ENCODE peak calls at places on chromosomes 4 and X, in four cellular contexts. J, O, V and D are unnamed samples.

GRCh38 chr4:153067376-153067775 is 131.3 kb downstream of the FHDC1 start:
- DNase-seq in J (no peak), O (peak), V (peak), D (no peak)

GRCh38 chr4:5631352-5632042 is 76.9 kb downstream of the EVC2 start:
- DNase-seq in J (no peak), O (no peak), V (no peak), D (no peak)

GRCh38 chrX:140337263-140337662 is 167.6 kb downstream of the SOX3 start:
- DNase-seq in J (no peak), O (no peak), V (no peak), D (no peak)

GRCh38 chr4:144507309-144508101 is 138.5 kb upstream of the HHIP start:
- DNase-seq in J (no peak), O (peak), V (no peak), D (no peak)

GRCh38 chr4:1806223-1806564 is 13.1 kb downstream of the FGFR3 start:
- DNase-seq in J (no peak), O (no peak), V (no peak), D (no peak)

GRCh38 chr4:74114234-74114633 is 15.2 kb upstream of the CXCL2 start:
- DNase-seq in J (no peak), O (peak), V (peak), D (no peak)

GRCh38 chr4:60657802-60658201 is 542.3 kb upstream of the ADGRL3 start:
- DNase-seq in J (no peak), O (peak), V (peak), D (no peak)

GRCh38 chrX:129540725-129541184 is 696 bp downstream of the OCRL start:
- DNase-seq in J (no peak), O (no peak), V (no peak), D (no peak)

GRCh38 chr4:108794136-108794535 is 31.3 kb upstream of the ETNPPL start:
- DNase-seq in J (no peak), O (peak), V (peak), D (no peak)

GRCh38 chrX:37830371-37830770 is 17.0 kb downstream of the DYNLT3 start:
- DNase-seq in J (no peak), O (peak), V (peak), D (no peak)

GRCh38 chr4:95499176-95499760 is 49.5 kb downstream of the UNC5C start:
- DNase-seq in J (no peak), O (no peak), V (no peak), D (no peak)

GRCh38 chrX:57565198-57565597 is 26.6 kb upstream of the ZXDB start:
- DNase-seq in J (no peak), O (no peak), V (no peak), D (no peak)

GRCh38 chr4:41507292-41507933 is 30.5 kb upstream of the LIMCH1 start:
- DNase-seq in J (no peak), O (no peak), V (no peak), D (no peak)

GRCh38 chr4:176920694-176921093 is 128.0 kb upstream of the VEGFC start:
- DNase-seq in J (no peak), O (peak), V (peak), D (no peak)

GRCh38 chr4:93825551-93826216 is 2.9 kb upstream of the ATOH1 start:
- DNase-seq in J (no peak), O (no peak), V (no peak), D (no peak)

GRCh38 chr4:57442834-57443291 is 332.7 kb upstream of the IGFBP7 start:
- DNase-seq in J (peak), O (peak), V (peak), D (peak)

GRCh38 chrX:32987139-32987538 is 224.2 kb downstream of the DMD start:
- DNase-seq in J (peak), O (no peak), V (no peak), D (no peak)

GRCh38 chr4:3413675-3414420 is 27.9 kb upstream of the HGFAC start:
- DNase-seq in J (no peak), O (no peak), V (no peak), D (no peak)

GRCh38 chrX:102651242-102651967 is at the start of gene GPRASP1:
- DNase-seq in J (no peak), O (peak), V (peak), D (peak)

GRCh38 chrX:141760761-141761160 is 62.2 kb upstream of the SPANXD start:
- DNase-seq in J (no peak), O (peak), V (no peak), D (no peak)

GRCh38 chr4:156763511-156763910 is 208.1 kb downstream of the PDGFC start:
- DNase-seq in J (no peak), O (peak), V (no peak), D (no peak)

DNA sequence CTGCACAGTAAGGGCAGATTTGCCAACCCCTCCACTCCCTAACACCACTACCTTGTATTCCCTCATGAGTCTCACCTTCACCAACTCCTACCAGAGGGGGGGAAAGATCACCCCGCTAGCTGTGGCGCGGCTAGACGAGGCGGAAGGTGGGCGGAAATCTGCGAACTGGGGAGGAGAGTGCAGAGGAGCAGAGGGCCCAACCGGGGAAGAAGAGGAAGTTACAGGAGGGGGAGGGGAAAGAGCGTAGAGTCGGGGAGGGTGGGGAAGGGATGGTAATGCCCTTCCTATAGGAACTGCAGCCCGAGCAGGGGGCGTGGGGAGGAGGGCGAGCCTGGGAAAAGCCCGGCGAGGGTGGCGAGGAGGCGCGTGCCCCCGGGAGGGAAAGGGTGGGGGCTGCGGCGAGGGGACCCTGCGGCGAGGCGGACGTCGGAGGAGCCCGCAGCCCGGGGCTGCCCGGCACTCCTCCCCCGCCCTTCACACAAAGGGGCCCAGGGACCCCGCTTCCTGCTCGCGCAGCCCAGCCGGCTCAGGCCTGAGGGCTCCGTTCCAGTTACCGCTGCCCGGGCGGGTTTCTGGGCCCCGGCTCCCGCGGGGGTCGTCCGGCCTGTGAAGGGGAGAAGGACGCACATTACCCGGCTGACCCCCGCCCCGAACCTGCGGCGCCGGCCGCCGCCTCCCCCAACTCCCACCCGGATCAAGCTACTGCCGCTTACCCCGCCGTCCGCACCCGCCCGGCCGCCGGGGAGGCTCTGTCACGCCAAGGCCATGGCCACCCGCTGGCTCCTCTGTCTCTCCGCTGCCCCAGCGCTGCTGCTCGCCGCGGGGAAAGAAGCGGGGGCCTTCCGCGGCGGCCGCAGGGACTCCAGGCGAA is 1.8 kb downstream of the RAP2C start:
- DNase-seq in J (peak), O (peak), V (peak), D (peak)
- H2BK15ac ChIP-seq in J (no peak), O (no peak), V (peak), D (no peak)

GRCh38 chrX:63350979-63351616 is at the start of gene SPIN4:
- DNase-seq in J (peak), O (peak), V (peak), D (peak)

GRCh38 chrX:63349307-63349706 is 1.8 kb downstream of the SPIN4 start:
- DNase-seq in J (no peak), O (no peak), V (no peak), D (no peak)

GRCh38 chrX:63354484-63354883 is 3.4 kb upstream of the SPIN4 start:
- DNase-seq in J (no peak), O (no peak), V (no peak), D (no peak)

GRCh38 chrX:63350551-63350950 is 581 bp downstream of the SPIN4 start:
- DNase-seq in J (no peak), O (no peak), V (peak), D (no peak)
- H3K14ac ChIP-seq in J (no peak), O (peak), V (no peak), D (no peak)

GRCh38 chrX:49853661-49854060 is 24.6 kb downstream of the PAGE4 start:
- DNase-seq in J (no peak), O (no peak), V (no peak), D (no peak)
- H3K4me3 ChIP-seq in J (no peak), O (no peak), V (no peak), D (no peak)

GRCh38 chr4:182537031-182537617 is 293.9 kb downstream of the TENM3 start:
- DNase-seq in J (no peak), O (no peak), V (no peak), D (no peak)
- H2BK15ac ChIP-seq in J (no peak), O (no peak), V (no peak), D (no peak)

GRCh38 chr4:7844247-7844991 is 95.2 kb downstream of the AFAP1 start:
- DNase-seq in J (peak), O (peak), V (peak), D (peak)

GRCh38 chr4:7841071-7841470 is 98.6 kb downstream of the AFAP1 start:
- DNase-seq in J (no peak), O (no peak), V (no peak), D (no peak)

GRCh38 chr4:7845493-7846124 is 94.1 kb downstream of the AFAP1 start:
- DNase-seq in J (no peak), O (no peak), V (no peak), D (no peak)

GRCh38 chr4:7842384-7843279 is 97.0 kb downstream of the AFAP1 start:
- DNase-seq in J (no peak), O (peak), V (peak), D (no peak)

GRCh38 chr4:7843831-7844230 is 95.8 kb downstream of the AFAP1 start:
- DNase-seq in J (no peak), O (no peak), V (no peak), D (no peak)
- H3K14ac ChIP-seq in J (no peak), O (peak), V (no peak), D (no peak)

GRCh38 chr4:118213101-118213500 is 139.7 kb downstream of the PRSS12 start:
- DNase-seq in J (no peak), O (no peak), V (no peak), D (no peak)
- H3K4me3 ChIP-seq in J (no peak), O (no peak), V (no peak), D (no peak)

GRCh38 chr4:112098841-112099240 is 46.4 kb upstream of the FAM241A start:
- DNase-seq in J (no peak), O (no peak), V (no peak), D (no peak)
- H2BK15ac ChIP-seq in J (no peak), O (no peak), V (no peak), D (no peak)

DNA sequence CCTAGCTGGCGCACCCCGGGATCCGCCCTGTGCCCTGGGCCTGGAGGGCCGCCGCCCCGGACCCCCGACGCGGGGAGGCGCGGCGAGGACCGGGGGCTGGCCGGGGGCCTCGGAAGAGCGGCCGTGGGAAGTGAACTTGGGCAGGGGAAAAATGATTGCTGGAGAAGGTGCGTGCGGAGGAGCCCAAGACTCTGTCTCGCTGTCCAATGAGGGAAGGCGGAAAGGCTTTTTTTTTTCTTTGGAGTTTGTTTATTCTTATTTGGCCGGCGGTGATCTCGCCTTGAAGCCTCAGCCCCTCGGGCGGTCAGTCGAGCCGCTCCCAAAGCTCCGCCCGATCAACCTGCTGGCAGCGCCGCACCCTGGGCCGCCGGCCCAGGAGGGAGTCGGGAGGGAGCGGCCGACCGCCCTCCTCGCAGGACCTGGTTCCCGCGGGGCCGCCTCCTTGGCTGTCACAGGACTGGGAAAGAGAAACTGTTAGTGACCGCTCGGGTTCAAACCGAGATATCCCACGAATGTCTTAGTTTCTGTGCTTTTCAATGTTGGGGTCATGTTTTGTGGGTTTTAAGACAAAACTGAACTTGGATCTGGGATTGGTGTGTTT is 2.5 kb downstream of the CPEB2 start:
- DNase-seq in J (no peak), O (peak), V (peak), D (peak)
- H3K14ac ChIP-seq in J (no peak), O (peak), V (peak), D (no peak)

DNA sequence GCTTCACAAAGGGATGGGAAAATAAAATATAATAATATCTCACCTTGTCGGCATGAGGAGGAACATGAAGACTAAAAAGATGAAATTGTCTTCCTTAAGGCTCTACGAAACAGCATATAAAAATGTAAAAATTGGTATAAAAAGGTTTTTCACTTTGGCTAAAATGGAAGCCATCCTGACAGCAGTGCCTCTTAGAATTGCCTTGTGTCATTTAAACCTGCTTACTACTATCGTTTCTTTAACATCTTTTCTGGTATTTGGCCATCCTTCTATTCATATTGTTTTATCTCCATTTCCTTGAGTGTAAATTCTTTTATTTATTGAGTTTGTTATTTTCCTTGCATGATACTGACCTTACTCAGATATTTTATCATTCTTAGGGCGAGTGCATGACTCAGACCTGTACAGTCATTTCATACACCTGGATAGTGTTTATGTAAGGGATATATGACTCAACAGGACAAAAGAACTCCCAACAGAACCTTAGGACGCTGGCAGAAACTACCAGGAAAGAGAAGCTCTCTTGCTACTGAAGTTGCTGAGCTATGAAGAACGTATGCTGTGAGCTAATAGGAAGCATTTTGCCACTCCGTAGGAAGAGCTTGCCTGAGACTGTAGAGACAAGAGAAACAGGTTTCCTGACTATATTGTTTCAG is 5.8 kb upstream of the CDKN2AIP start:
- DNase-seq in J (no peak), O (peak), V (peak), D (no peak)
- H3K4me3 ChIP-seq in J (no peak), O (no peak), V (no peak), D (no peak)

GRCh38 chr4:185108185-185108584 is 34.9 kb upstream of the SLC25A4 start:
- DNase-seq in J (no peak), O (no peak), V (no peak), D (no peak)

GRCh38 chr4:185109736-185110135 is 33.3 kb upstream of the SLC25A4 start:
- DNase-seq in J (no peak), O (no peak), V (no peak), D (no peak)

GRCh38 chr4:185106353-185106752 is 36.7 kb upstream of the SLC25A4 start:
- DNase-seq in J (no peak), O (no peak), V (no peak), D (no peak)

GRCh38 chr4:185110375-185110823 is 32.7 kb upstream of the SLC25A4 start:
- DNase-seq in J (no peak), O (no peak), V (no peak), D (no peak)

DNA sequence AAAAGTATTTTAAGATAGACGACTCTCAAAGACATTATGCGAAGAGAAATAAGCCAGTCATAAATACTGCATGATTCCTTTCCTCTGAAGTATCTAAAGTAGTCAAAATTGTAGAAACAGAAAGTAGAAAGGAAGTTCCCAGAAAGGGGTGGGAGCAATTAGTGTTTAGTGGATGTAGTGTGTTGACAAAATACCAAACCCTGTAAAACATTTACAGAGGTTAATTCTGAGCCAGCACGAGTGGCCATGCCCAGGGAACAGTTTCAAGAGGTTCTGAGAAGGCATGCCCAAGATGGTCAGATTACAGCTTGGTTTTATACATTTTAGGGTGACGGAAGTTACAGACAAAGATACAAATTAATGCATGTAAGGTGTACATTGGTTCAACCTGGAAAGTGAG is 34.4 kb upstream of the SLC25A4 start:
- DNase-seq in J (no peak), O (no peak), V (no peak), D (no peak)
- H2BK15ac ChIP-seq in J (peak), O (no peak), V (no peak), D (no peak)